ENCODE peak calls at places on chromosomes 1 and 21, in four cellular contexts. One of them, this sample, is unnamed. For H3K4me1, the result is how much of the 10 kb centered on the place peaks cover.

GRCh38 chr1:79792212-79792575 is 785.7 kb upstream of the ADGRL4 start:
- DNase-seq in thoracic aorta: no peak
- DNase-seq in fibroblast of lung: peak
- DNase-seq in psoas muscle: no peak
- DNase-seq in this sample: no peak

GRCh38 chr1:83509229-83509870 is 489.6 kb downstream of the TTLL7 start:
- DNase-seq in thoracic aorta: no peak
- DNase-seq in fibroblast of lung: no peak
- DNase-seq in psoas muscle: no peak
- DNase-seq in this sample: no peak

GRCh38 chr21:45972716-45973474 is 8.7 kb upstream of the COL6A1 start:
- DNase-seq in thoracic aorta: no peak
- DNase-seq in fibroblast of lung: peak
- DNase-seq in psoas muscle: peak
- DNase-seq in this sample: peak

GRCh38 chr1:155044812-155045690 is 6.1 kb upstream of the ADAM15 start:
- DNase-seq in thoracic aorta: no peak
- DNase-seq in fibroblast of lung: peak
- DNase-seq in psoas muscle: peak
- DNase-seq in this sample: peak

GRCh38 chr1:54816130-54816529 is 15.0 kb upstream of the TTC22 start:
- DNase-seq in thoracic aorta: no peak
- DNase-seq in fibroblast of lung: no peak
- DNase-seq in psoas muscle: no peak
- DNase-seq in this sample: no peak

GRCh38 chr1:207495816-207496792 is at the start of gene CR1:
- DNase-seq in thoracic aorta: no peak
- DNase-seq in fibroblast of lung: peak
- DNase-seq in psoas muscle: peak
- DNase-seq in this sample: peak

GRCh38 chr1:9612162-9612845 is 23.6 kb downstream of the TMEM201 start:
- DNase-seq in thoracic aorta: no peak
- DNase-seq in fibroblast of lung: no peak
- DNase-seq in psoas muscle: no peak
- DNase-seq in this sample: no peak

GRCh38 chr21:35738342-35738961 is 321.9 kb downstream of the SETD4 start:
- DNase-seq in thoracic aorta: no peak
- DNase-seq in fibroblast of lung: peak
- DNase-seq in psoas muscle: no peak
- DNase-seq in this sample: no peak

GRCh38 chr1:55073187-55073916 is 34.0 kb downstream of the PCSK9 start:
- DNase-seq in thoracic aorta: no peak
- DNase-seq in fibroblast of lung: no peak
- DNase-seq in psoas muscle: no peak
- DNase-seq in this sample: no peak

GRCh38 chr1:4962836-4963235 is 308.4 kb downstream of the AJAP1 start:
- DNase-seq in thoracic aorta: no peak
- DNase-seq in fibroblast of lung: no peak
- DNase-seq in psoas muscle: no peak
- DNase-seq in this sample: no peak

GRCh38 chr1:205711105-205712048 is 31.1 kb upstream of the SLC45A3 start:
- DNase-seq in thoracic aorta: peak
- DNase-seq in fibroblast of lung: peak
- DNase-seq in psoas muscle: no peak
- DNase-seq in this sample: no peak

GRCh38 chr1:20183876-20184275 is 2.0 kb upstream of the UBXN10 start:
- DNase-seq in thoracic aorta: no peak
- DNase-seq in fibroblast of lung: no peak
- DNase-seq in psoas muscle: no peak
- DNase-seq in this sample: no peak
- H3K4me1 ChIP-seq in thoracic aorta: under half
- H3K4me1 ChIP-seq in fibroblast of lung: under half
- H3K4me1 ChIP-seq in psoas muscle: under half
- H3K4me1 ChIP-seq in this sample: under half

DNA sequence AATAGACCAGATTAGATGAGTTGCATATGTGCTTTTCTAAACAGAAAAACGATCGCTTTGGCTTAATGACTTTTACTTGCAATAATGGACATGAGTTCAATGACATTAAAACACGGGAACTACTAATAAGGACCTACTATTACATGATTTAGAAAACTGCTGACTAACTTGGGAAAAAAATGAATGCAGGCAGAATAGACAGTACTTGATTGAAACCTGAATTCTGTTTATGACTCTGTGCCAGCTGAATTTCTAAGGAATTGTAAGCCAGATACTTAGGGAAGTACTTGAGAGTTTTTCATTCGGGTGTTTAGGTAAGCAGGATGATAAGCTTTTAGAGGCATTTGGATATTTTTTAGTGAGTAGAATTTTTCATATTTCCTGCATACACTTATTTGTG is 12.0 kb downstream of the ADGRL2 start:
- DNase-seq in thoracic aorta: no peak
- DNase-seq in fibroblast of lung: peak
- DNase-seq in psoas muscle: no peak
- DNase-seq in this sample: no peak
- H3K4me3 ChIP-seq in thoracic aorta: peak
- H3K4me3 ChIP-seq in fibroblast of lung: no peak
- H3K4me3 ChIP-seq in psoas muscle: no peak
- H3K4me3 ChIP-seq in this sample: no peak

GRCh38 chr1:26695417-26696190 is at the start of gene ARID1A:
- DNase-seq in thoracic aorta: peak
- DNase-seq in fibroblast of lung: peak
- DNase-seq in psoas muscle: peak
- DNase-seq in this sample: peak
- TF ChIP-seq CTCF in thoracic aorta: no peak
- TF ChIP-seq CTCF in fibroblast of lung: no peak
- TF ChIP-seq CTCF in psoas muscle: peak
- TF ChIP-seq CTCF in this sample: no peak

GRCh38 chr1:12144236-12144635 is 22.6 kb upstream of the TNFRSF1B start:
- DNase-seq in thoracic aorta: no peak
- DNase-seq in fibroblast of lung: no peak
- DNase-seq in psoas muscle: no peak
- DNase-seq in this sample: no peak
- H3K4me1 ChIP-seq in thoracic aorta: under half
- H3K4me1 ChIP-seq in fibroblast of lung: under half
- H3K4me1 ChIP-seq in psoas muscle: under half
- H3K4me1 ChIP-seq in this sample: under half

GRCh38 chr1:36124404-36125128 is 456 bp downstream of the COL8A2 start:
- DNase-seq in thoracic aorta: no peak
- DNase-seq in fibroblast of lung: no peak
- DNase-seq in psoas muscle: no peak
- DNase-seq in this sample: no peak
- H3K4me3 ChIP-seq in thoracic aorta: peak
- H3K4me3 ChIP-seq in fibroblast of lung: peak
- H3K4me3 ChIP-seq in psoas muscle: peak
- H3K4me3 ChIP-seq in this sample: peak

DNA sequence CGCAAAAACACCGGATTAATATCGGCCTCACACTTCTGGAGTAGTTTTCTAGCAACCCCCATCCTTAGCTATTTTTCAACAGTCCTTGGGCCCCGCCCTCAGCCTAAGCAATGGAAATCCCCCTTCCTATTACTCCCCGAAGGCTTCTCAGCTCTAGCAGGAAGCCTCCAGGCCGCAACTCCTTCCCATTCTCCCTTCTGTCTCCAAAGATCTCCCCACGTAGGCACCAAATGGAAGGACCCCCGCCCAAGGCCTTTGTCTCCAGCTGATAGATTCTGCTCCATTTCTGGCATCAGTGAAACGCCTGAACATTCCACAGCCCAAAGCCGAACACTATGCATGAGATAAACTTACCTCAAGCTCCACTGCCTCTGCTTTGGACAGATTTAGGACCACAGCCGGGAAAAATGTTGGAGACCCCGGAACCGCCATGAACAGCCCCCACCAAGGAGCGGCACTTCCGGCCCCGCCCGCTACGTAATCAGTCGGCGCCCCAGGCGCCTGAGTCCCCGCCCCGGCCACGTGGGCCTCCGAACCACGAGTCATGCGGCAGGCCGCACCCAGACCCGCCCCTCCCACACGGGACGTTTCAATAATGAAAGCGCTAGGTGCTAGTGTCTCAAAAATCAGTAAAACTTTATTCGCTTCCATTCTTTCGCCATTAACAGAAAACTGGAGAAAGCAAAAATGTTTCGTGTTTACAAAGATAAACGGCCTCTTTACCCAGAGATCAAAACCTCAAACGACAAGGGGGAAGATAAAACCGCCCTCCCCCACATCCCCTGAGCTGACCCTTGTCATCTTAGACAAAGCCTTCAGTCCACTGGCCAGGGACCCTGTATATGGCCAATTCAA is at the start of gene NRAS:
- DNase-seq in thoracic aorta: peak
- DNase-seq in fibroblast of lung: peak
- DNase-seq in psoas muscle: peak
- DNase-seq in this sample: peak
- TF ChIP-seq CTCF in thoracic aorta: no peak
- TF ChIP-seq CTCF in fibroblast of lung: no peak
- TF ChIP-seq CTCF in psoas muscle: no peak
- TF ChIP-seq CTCF in this sample: no peak

GRCh38 chr1:204218552-204218951 is 4.8 kb upstream of the GOLT1A start:
- DNase-seq in thoracic aorta: no peak
- DNase-seq in fibroblast of lung: no peak
- DNase-seq in psoas muscle: no peak
- DNase-seq in this sample: no peak
- H3K4me1 ChIP-seq in thoracic aorta: under half
- H3K4me1 ChIP-seq in fibroblast of lung: under half
- H3K4me1 ChIP-seq in psoas muscle: under half
- H3K4me1 ChIP-seq in this sample: under half

GRCh38 chr21:28459193-28459592 is 533.5 kb downstream of the LTN1 start:
- DNase-seq in thoracic aorta: no peak
- DNase-seq in fibroblast of lung: no peak
- DNase-seq in psoas muscle: no peak
- DNase-seq in this sample: no peak

GRCh38 chr21:28454978-28455600 is 537.6 kb downstream of the LTN1 start:
- DNase-seq in thoracic aorta: no peak
- DNase-seq in fibroblast of lung: peak
- DNase-seq in psoas muscle: no peak
- DNase-seq in this sample: no peak
- H3K4me3 ChIP-seq in thoracic aorta: no peak
- H3K4me3 ChIP-seq in fibroblast of lung: peak
- H3K4me3 ChIP-seq in psoas muscle: no peak
- H3K4me3 ChIP-seq in this sample: no peak

GRCh38 chr1:204152310-204153044 is 633 bp upstream of the ETNK2 start:
- DNase-seq in thoracic aorta: no peak
- DNase-seq in fibroblast of lung: no peak
- DNase-seq in psoas muscle: no peak
- DNase-seq in this sample: no peak
- TF ChIP-seq CTCF in thoracic aorta: no peak
- TF ChIP-seq CTCF in fibroblast of lung: no peak
- TF ChIP-seq CTCF in psoas muscle: no peak
- TF ChIP-seq CTCF in this sample: no peak